ENCODE peak calls at places on chromosomes 6 and 20, in eight cellular contexts. J is posterior vena cava, P is GDM1, N is fibroblast of mammary gland, U is A549, A is C1 segment of cervical spinal cord, T is activated gamma-delta T cell treated with Interleukin-2 at 50 U/mL for 16 hours, L is cardiac muscle cell. W is an unnamed sample.

GRCh38 chr6:94272327-94272726 is 853.0 kb upstream of the EPHA7 start:
- DNase-seq in U (no peak), P (no peak), L (no peak), J (no peak), N (no peak), A (no peak), T (no peak), W (no peak)

GRCh38 chr20:51495921-51496545 is 46.5 kb downstream of the NFATC2 start:
- DNase-seq in T (no peak), L (no peak), J (no peak), A (no peak), P (no peak), N (no peak), U (no peak), W (no peak)

GRCh38 chr6:148972481-148972880 is 225.7 kb downstream of the UST start:
- DNase-seq in L (no peak), A (no peak), N (peak), T (peak), P (no peak), J (no peak), U (peak), W (no peak)

GRCh38 chr6:28756555-28756918 is 167.2 kb downstream of the TRIM27 start:
- DNase-seq in L (no peak), P (no peak), A (no peak), U (no peak), N (no peak), T (no peak), J (no peak), W (no peak)

GRCh38 chr6:166815629-166816028 is 140.7 kb downstream of the RNASET2 start:
- DNase-seq in J (no peak), A (no peak), N (no peak), T (no peak), P (no peak), U (no peak), L (peak), W (no peak)

GRCh38 chr6:69719602-69720193 is 77.1 kb downstream of the LMBRD1 start:
- DNase-seq in J (no peak), P (no peak), N (peak), T (no peak), A (no peak), U (peak), L (peak), W (no peak)

GRCh38 chr6:41560440-41561192 is 14.4 kb downstream of the FOXP4 start:
- DNase-seq in T (peak), N (peak), A (no peak), L (peak), J (peak), P (peak), U (no peak), W (no peak)

GRCh38 chr6:89952696-89953095 is 58.4 kb downstream of the GJA10 start:
- DNase-seq in L (peak), N (peak), A (no peak), P (peak), T (peak), J (no peak), U (no peak), W (no peak)

GRCh38 chr6:133242761-133243590 is 1.8 kb downstream of the EYA4 start:
- DNase-seq in U (no peak), T (no peak), L (peak), J (no peak), P (no peak), N (no peak), A (peak), W (no peak)

GRCh38 chr6:44004136-44004535 is 123.1 kb downstream of the MRPL14 start:
- DNase-seq in N (no peak), U (no peak), A (no peak), J (no peak), P (no peak), L (no peak), T (no peak), W (no peak)

GRCh38 chr20:14820771-14821170 is 483.4 kb upstream of the FLRT3 start:
- DNase-seq in P (no peak), J (no peak), A (no peak), T (no peak), N (no peak), U (no peak), L (no peak), W (no peak)

GRCh38 chr6:20810732-20811111 is 276.5 kb downstream of the CDKAL1 start:
- DNase-seq in N (no peak), J (no peak), A (no peak), U (no peak), P (no peak), L (peak), T (no peak), W (no peak)

GRCh38 chr6:125749864-125750691 is 646 bp downstream of the HEY2 start:
- DNase-seq in T (no peak), U (no peak), L (no peak), J (no peak), P (no peak), N (no peak), A (peak), W (no peak)

GRCh38 chr6:31687321-31687720 is 6.5 kb upstream of the LY6G5C start:
- DNase-seq in J (no peak), P (no peak), A (no peak), U (no peak), T (no peak), N (no peak), L (no peak), W (no peak)

GRCh38 chr6:159105716-159106115 is 60.9 kb upstream of the TAGAP start:
- DNase-seq in P (no peak), J (no peak), T (no peak), U (no peak), L (no peak), N (no peak), A (no peak), W (no peak)

GRCh38 chr20:49496526-49497216 is 14.2 kb upstream of the KCNB1 start:
- DNase-seq in P (no peak), L (no peak), U (no peak), N (no peak), J (no peak), T (no peak), A (no peak), W (no peak)

GRCh38 chr6:127366281-127367022 is 23.0 kb upstream of the ECHDC1 start:
- DNase-seq in N (peak), U (peak), J (no peak), T (no peak), L (peak), A (no peak), P (no peak), W (no peak)

GRCh38 chr6:77034161-77034560 is 429.1 kb downstream of the HTR1B start:
- DNase-seq in A (no peak), P (no peak), J (no peak), T (no peak), U (no peak), N (peak), L (peak), W (no peak)

GRCh38 chr6:96809119-96809518 is 28.2 kb downstream of the GPR63 start:
- DNase-seq in P (no peak), L (peak), A (no peak), T (no peak), N (no peak), J (no peak), U (no peak), W (no peak)

GRCh38 chr6:140537834-140538680 is 1163.6 kb upstream of the CITED2 start:
- DNase-seq in N (peak), L (peak), T (no peak), P (no peak), A (no peak), J (no peak), U (peak), W (no peak)

GRCh38 chr6:112984899-112985298 is 637.8 kb downstream of the RFPL4B start:
- DNase-seq in U (no peak), T (no peak), L (no peak), J (no peak), P (no peak), A (no peak), N (no peak), W (no peak)

GRCh38 chr20:22779878-22780277 is 195.5 kb upstream of the FOXA2 start:
- DNase-seq in A (no peak), L (no peak), U (no peak), J (no peak), N (no peak), P (no peak), T (no peak), W (no peak)

GRCh38 chr6:169112483-169113320 is 140.9 kb downstream of the THBS2 start:
- DNase-seq in T (no peak), N (no peak), U (no peak), A (no peak), P (no peak), L (no peak), J (no peak), W (no peak)

GRCh38 chr20:54194724-54195438 is 13.0 kb upstream of the PFDN4 start:
- DNase-seq in L (peak), U (peak), T (no peak), J (no peak), P (no peak), N (peak), A (no peak), W (no peak)

GRCh38 chr20:45987108-45987780 is 15.2 kb upstream of the ZNF335 start:
- DNase-seq in P (peak), N (peak), U (peak), J (peak), A (peak), T (peak), L (peak), W (no peak)

GRCh38 chr6:137443901-137444300 is 50.3 kb downstream of the OLIG3 start:
- DNase-seq in P (no peak), T (no peak), N (no peak), J (no peak), A (no peak), U (peak), L (no peak), W (no peak)

GRCh38 chr6:137013031-137013430 is 31.7 kb downstream of the IL20RA start:
- DNase-seq in T (no peak), P (no peak), N (peak), A (no peak), U (no peak), L (no peak), J (no peak), W (no peak)

GRCh38 chr6:46437671-46438221 is 53.5 kb downstream of the RCAN2 start:
- DNase-seq in N (peak), A (no peak), T (no peak), J (no peak), L (no peak), P (no peak), U (no peak), W (no peak)

GRCh38 chr6:148471624-148472494 is 129.2 kb downstream of the SASH1 start:
- DNase-seq in P (no peak), A (no peak), T (no peak), L (no peak), N (no peak), U (no peak), J (no peak), W (peak)

W was measured in hypothalamus.